ENCODE peak calls at places on chromosomes 6 and 20, in seven cellular contexts. P is suprapubic skin, V is IMR-90, W is GM12878, D is stomach, N is uterus, F is body of pancreas. L is an unnamed sample.
A peak's percentile ranks its signal among the peaks of the same experiment; 100 is the strongest.

GRCh38 chr20:48787861-48788375 is 39.9 kb downstream of the PREX1 start:
- DNase-seq in P (no peak), V (peak; percentile 47), W (no peak), D (no peak), N (no peak), F (no peak), L (no peak)

GRCh38 chr6:53795254-53795701 is 473 bp downstream of the LRRC1 start:
- DNase-seq in P (no peak), V (no peak), W (no peak), D (peak; percentile 34), N (no peak), F (no peak), L (no peak)

GRCh38 chr6:12490904-12491571 is 200.9 kb downstream of the EDN1 start:
- DNase-seq in P (no peak), V (peak; percentile 93), W (no peak), D (no peak), N (no peak), F (no peak), L (peak; percentile 96)

GRCh38 chr6:124995131-124995530 is 32.9 kb downstream of the RNF217 start:
- DNase-seq in P (no peak), V (no peak), W (no peak), D (no peak), N (no peak), F (no peak), L (no peak)

GRCh38 chr6:24827162-24827561 is 28.4 kb upstream of the ARMH2 start:
- DNase-seq in P (no peak), V (no peak), W (no peak), D (peak; percentile 64), N (no peak), F (peak; percentile 52), L (no peak)

GRCh38 chr6:5084192-5084786 is 852 bp upstream of the PPP1R3G start:
- DNase-seq in P (peak; percentile 73), V (no peak), W (no peak), D (no peak), N (peak; percentile 64), F (no peak), L (no peak)

GRCh38 chr20:45851501-45851900 is 5.7 kb downstream of the ACOT8 start:
- DNase-seq in P (no peak), V (no peak), W (no peak), D (no peak), N (no peak), F (no peak), L (no peak)

GRCh38 chr6:15870354-15871043 is 207.7 kb upstream of the DTNBP1 start:
- DNase-seq in P (no peak), V (no peak), W (no peak), D (no peak), N (no peak), F (no peak), L (peak; percentile 91)

GRCh38 chr20:57527728-57528127 is 2.8 kb upstream of the CTCFL start:
- DNase-seq in P (no peak), V (no peak), W (no peak), D (no peak), N (no peak), F (no peak), L (no peak)

GRCh38 chr6:46657642-46658041 is 4.9 kb downstream of the SLC25A27 start:
- DNase-seq in P (no peak), V (no peak), W (no peak), D (no peak), N (no peak), F (no peak), L (no peak)

GRCh38 chr6:125789576-125790402 is 971 bp upstream of the NCOA7 start:
- DNase-seq in P (peak; percentile 74), V (peak; percentile 44), W (no peak), D (peak; percentile 41), N (peak; percentile 67), F (peak; percentile 44), L (peak; percentile 72)

GRCh38 chr6:1316482-1317220 is 4.8 kb downstream of the FOXQ1 start:
- DNase-seq in P (no peak), V (no peak), W (peak; percentile 30), D (peak; percentile 73), N (no peak), F (peak; percentile 27), L (no peak)

GRCh38 chr6:7758456-7758855 is 32.6 kb downstream of the BMP6 start:
- DNase-seq in P (no peak), V (peak; percentile 79), W (no peak), D (no peak), N (no peak), F (no peak), L (no peak)

GRCh38 chr6:168718821-168719475 is 278.0 kb downstream of the SMOC2 start:
- DNase-seq in P (no peak), V (no peak), W (no peak), D (no peak), N (no peak), F (no peak), L (no peak)

GRCh38 chr6:168714547-168715260 is 273.7 kb downstream of the SMOC2 start:
- DNase-seq in P (no peak), V (no peak), W (no peak), D (no peak), N (no peak), F (no peak), L (no peak)

GRCh38 chr6:168715643-168716481 is 274.9 kb downstream of the SMOC2 start:
- DNase-seq in P (no peak), V (no peak), W (no peak), D (no peak), N (no peak), F (no peak), L (no peak)

GRCh38 chr6:168717491-168717890 is 276.5 kb downstream of the SMOC2 start:
- DNase-seq in P (no peak), V (no peak), W (no peak), D (no peak), N (no peak), F (no peak), L (no peak)

GRCh38 chr6:168716581-168716980 is 275.6 kb downstream of the SMOC2 start:
- DNase-seq in P (no peak), V (no peak), W (no peak), D (no peak), N (no peak), F (no peak), L (no peak)
- H3K9me3 ChIP-seq in P (no peaks in the 10 kb centered on the region), V (peaks cover 48% of the 10 kb centered on the region), W (no peaks in the 10 kb centered on the region), D (no peaks in the 10 kb centered on the region), N (no peaks in the 10 kb centered on the region), F (no peaks in the 10 kb centered on the region), L (peaks cover 6% of the 10 kb centered on the region)

DNA sequence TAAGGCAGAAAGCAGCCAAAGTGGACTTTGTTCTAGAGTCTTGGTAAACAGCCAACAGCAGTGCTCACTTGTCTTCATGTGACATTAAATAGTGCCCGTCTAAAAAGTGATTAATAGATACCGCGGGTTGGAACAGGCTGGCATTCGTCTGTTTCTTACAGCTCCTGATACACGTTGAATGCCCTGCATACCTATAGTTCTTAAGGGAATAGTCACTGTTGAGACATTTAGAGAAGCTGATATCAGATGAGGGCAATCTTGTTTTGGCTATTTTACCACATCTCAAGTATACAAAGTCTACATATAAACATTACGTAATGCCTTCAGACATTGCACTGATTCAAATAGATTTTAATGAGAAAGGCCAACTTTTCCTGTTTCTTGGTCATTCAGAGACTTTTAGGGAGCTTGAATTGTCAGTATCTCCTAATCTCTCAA is 374.9 kb upstream of the FLRT3 start:
- DNase-seq in P (no peak), V (peak; percentile 67), W (no peak), D (no peak), N (no peak), F (no peak), L (no peak)
- TF ChIP-seq POLR2A in P (no peak), V (no peak), W (no peak), D (no peak), N (no peak), F (no peak), L (no peak)

DNA sequence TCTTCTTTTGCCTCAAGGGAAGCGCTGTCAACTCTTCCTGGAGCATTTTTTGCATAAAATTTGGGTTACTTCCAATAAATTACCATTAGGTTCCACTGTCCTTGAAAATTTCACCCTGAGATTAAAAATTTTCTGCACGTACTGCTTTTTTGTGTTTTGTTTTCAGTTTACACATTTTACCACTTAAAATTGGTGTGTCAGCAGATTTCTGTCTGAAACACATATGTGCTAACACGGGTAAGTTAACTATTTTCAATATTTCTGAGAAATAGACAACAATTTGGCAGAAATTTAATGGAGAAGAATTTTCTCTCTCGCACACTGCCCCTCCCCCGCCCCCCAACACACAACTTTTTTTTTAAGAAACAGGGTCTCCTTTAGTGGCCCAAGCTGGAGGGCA is 79.5 kb downstream of the ADAT2 start:
- DNase-seq in P (no peak), V (no peak), W (no peak), D (no peak), N (no peak), F (no peak), L (no peak)
- H3K9me3 ChIP-seq in P (no peaks in the 10 kb centered on the region), V (no peaks in the 10 kb centered on the region), W (no peaks in the 10 kb centered on the region), D (no peaks in the 10 kb centered on the region), N (no peaks in the 10 kb centered on the region), F (no peaks in the 10 kb centered on the region), L (no peaks in the 10 kb centered on the region)

DNA sequence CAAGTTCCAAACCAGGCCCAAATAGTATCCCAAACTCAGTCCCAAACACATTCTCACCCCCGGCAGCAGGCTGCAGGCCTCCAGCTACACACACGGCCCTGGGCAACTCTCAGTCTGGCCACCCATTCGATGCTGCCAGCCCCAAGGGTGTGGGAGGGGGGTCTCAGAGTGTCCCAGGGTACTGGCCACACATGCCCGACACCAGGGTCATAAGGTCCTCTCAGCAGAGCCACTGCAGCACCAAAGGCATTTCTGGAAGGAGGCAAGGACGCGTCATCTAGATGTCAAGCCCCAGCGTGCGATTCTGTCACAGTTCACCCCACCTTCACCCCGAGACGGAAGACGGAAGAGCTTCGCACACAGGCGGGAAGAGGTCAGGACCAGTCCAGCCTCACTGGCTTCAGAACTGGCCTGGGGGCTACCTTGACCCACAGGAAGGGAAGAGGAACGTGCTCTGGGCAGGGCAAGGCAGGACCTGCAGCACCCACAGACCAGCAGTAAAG is 9.5 kb downstream of the MYL9 start:
- DNase-seq in P (no peak), V (peak; percentile 17), W (no peak), D (no peak), N (peak; percentile 50), F (no peak), L (no peak)
- TF ChIP-seq POLR2A in P (no peak), V (no peak), W (no peak), D (no peak), N (no peak), F (no peak), L (no peak)

DNA sequence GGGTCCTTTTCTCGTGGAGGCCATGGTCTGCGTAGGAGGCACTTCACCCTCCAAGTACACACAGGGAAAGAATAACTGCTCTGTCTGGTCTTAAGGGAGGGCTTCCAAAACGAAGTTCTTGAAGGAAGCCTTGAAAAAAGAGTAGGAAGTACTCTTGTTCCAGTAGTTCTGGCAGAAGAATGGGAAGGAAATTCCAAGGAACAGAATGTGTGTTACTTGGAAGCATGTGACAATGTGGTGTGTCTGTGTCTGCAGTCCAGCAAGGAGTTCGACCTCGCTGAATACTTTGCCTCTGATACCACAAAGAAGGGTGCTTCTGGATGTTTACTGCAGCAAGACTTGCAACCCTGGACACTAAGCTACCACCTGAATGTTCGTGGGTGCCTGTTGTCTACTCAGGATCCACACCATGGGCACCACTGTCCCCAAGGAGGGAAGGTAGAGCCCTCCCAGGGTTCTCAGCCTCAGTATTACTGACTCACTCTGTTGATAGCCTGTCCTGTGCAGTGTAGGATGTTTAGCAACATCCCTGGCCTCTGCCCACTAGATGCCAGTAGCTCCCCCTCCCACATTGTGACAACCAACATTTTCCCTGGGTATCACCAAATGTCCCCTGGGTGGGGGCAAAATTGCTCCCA is 471.6 kb upstream of the CDH4 start:
- DNase-seq in P (no peak), V (no peak), W (no peak), D (no peak), N (no peak), F (no peak), L (no peak)
- H3K9me3 ChIP-seq in P (no peaks in the 10 kb centered on the region), V (peaks cover 25% of the 10 kb centered on the region), W (no peaks in the 10 kb centered on the region), D (no peaks in the 10 kb centered on the region), N (no peaks in the 10 kb centered on the region), F (no peaks in the 10 kb centered on the region), L (peaks cover 15% of the 10 kb centered on the region)